ENCODE peak calls at places on chromosome 12, in nine cellular contexts. One of them, this sample, is unnamed.

GRCh38 chr12:39931857-39932256 is 174.0 kb downstream of the SLC2A13 start:
- DNase-seq in effector memory CD4-positive, alpha-beta T cell: no peak
- DNase-seq in body of pancreas: no peak
- DNase-seq in fibroblast of lung: no peak
- DNase-seq in uterus: no peak
- DNase-seq in stomach: no peak
- DNase-seq in CD4-positive, CD25-positive, alpha-beta regulatory T cell: no peak
- DNase-seq in lung: no peak
- DNase-seq in aorta: no peak
- DNase-seq in this sample: no peak

GRCh38 chr12:34406996-34407300 is 384.7 kb downstream of the ALG10 start:
- DNase-seq in fibroblast of lung: no peak
- DNase-seq in effector memory CD4-positive, alpha-beta T cell: no peak
- DNase-seq in CD4-positive, CD25-positive, alpha-beta regulatory T cell: no peak
- DNase-seq in lung: peak; percentile 25
- DNase-seq in body of pancreas: peak; percentile 4
- DNase-seq in uterus: peak; percentile 0
- DNase-seq in stomach: no peak
- DNase-seq in aorta: peak; percentile 13
- DNase-seq in this sample: peak; percentile 2

GRCh38 chr12:113938471-113938870 is 27.7 kb downstream of the RBM19 start:
- DNase-seq in aorta: no peak
- DNase-seq in CD4-positive, CD25-positive, alpha-beta regulatory T cell: no peak
- DNase-seq in stomach: no peak
- DNase-seq in effector memory CD4-positive, alpha-beta T cell: no peak
- DNase-seq in fibroblast of lung: no peak
- DNase-seq in lung: no peak
- DNase-seq in body of pancreas: no peak
- DNase-seq in uterus: no peak
- DNase-seq in this sample: no peak

GRCh38 chr12:57836442-57837375 is 9.8 kb downstream of the CTDSP2 start:
- DNase-seq in fibroblast of lung: peak; percentile 83
- DNase-seq in stomach: peak; percentile 63
- DNase-seq in effector memory CD4-positive, alpha-beta T cell: no peak
- DNase-seq in CD4-positive, CD25-positive, alpha-beta regulatory T cell: no peak
- DNase-seq in aorta: peak; percentile 90
- DNase-seq in lung: peak; percentile 64
- DNase-seq in uterus: peak; percentile 89
- DNase-seq in body of pancreas: peak; percentile 55
- DNase-seq in this sample: peak; percentile 81

GRCh38 chr12:52126605-52127578 is 47.4 kb downstream of the SMIM41 start:
- DNase-seq in stomach: peak; percentile 55
- DNase-seq in uterus: no peak
- DNase-seq in CD4-positive, CD25-positive, alpha-beta regulatory T cell: no peak
- DNase-seq in body of pancreas: no peak
- DNase-seq in fibroblast of lung: no peak
- DNase-seq in lung: no peak
- DNase-seq in effector memory CD4-positive, alpha-beta T cell: no peak
- DNase-seq in aorta: no peak
- DNase-seq in this sample: no peak

GRCh38 chr12:105569886-105570285 is 239.4 kb downstream of the C12orf75 start:
- DNase-seq in uterus: no peak
- DNase-seq in CD4-positive, CD25-positive, alpha-beta regulatory T cell: no peak
- DNase-seq in aorta: no peak
- DNase-seq in body of pancreas: no peak
- DNase-seq in lung: no peak
- DNase-seq in stomach: no peak
- DNase-seq in fibroblast of lung: peak; percentile 29
- DNase-seq in effector memory CD4-positive, alpha-beta T cell: no peak
- DNase-seq in this sample: no peak

GRCh38 chr12:119168721-119169120 is 10.0 kb upstream of the HSPB8 start:
- DNase-seq in CD4-positive, CD25-positive, alpha-beta regulatory T cell: no peak
- DNase-seq in aorta: no peak
- DNase-seq in effector memory CD4-positive, alpha-beta T cell: no peak
- DNase-seq in fibroblast of lung: no peak
- DNase-seq in stomach: no peak
- DNase-seq in lung: no peak
- DNase-seq in uterus: no peak
- DNase-seq in body of pancreas: no peak
- DNase-seq in this sample: no peak

GRCh38 chr12:65878540-65878939 is 54.3 kb downstream of the HMGA2 start:
- DNase-seq in body of pancreas: peak; percentile 17
- DNase-seq in fibroblast of lung: peak; percentile 42
- DNase-seq in uterus: no peak
- DNase-seq in CD4-positive, CD25-positive, alpha-beta regulatory T cell: no peak
- DNase-seq in aorta: no peak
- DNase-seq in stomach: no peak
- DNase-seq in lung: no peak
- DNase-seq in effector memory CD4-positive, alpha-beta T cell: no peak
- DNase-seq in this sample: no peak

GRCh38 chr12:32110417-32110816 is 3.8 kb downstream of the BICD1 start:
- DNase-seq in stomach: no peak
- DNase-seq in effector memory CD4-positive, alpha-beta T cell: no peak
- DNase-seq in uterus: no peak
- DNase-seq in fibroblast of lung: no peak
- DNase-seq in aorta: no peak
- DNase-seq in CD4-positive, CD25-positive, alpha-beta regulatory T cell: no peak
- DNase-seq in lung: no peak
- DNase-seq in body of pancreas: no peak
- DNase-seq in this sample: no peak

GRCh38 chr12:32106517-32107366 is at the start of gene BICD1:
- DNase-seq in lung: peak; percentile 82
- DNase-seq in fibroblast of lung: peak; percentile 91
- DNase-seq in effector memory CD4-positive, alpha-beta T cell: peak; percentile 53
- DNase-seq in stomach: peak; percentile 77
- DNase-seq in uterus: peak; percentile 91
- DNase-seq in CD4-positive, CD25-positive, alpha-beta regulatory T cell: peak; percentile 68
- DNase-seq in aorta: peak; percentile 93
- DNase-seq in body of pancreas: peak; percentile 82
- DNase-seq in this sample: peak; percentile 90

GRCh38 chr12:32107376-32108267 is 975 bp downstream of the BICD1 start:
- DNase-seq in aorta: no peak
- DNase-seq in lung: no peak
- DNase-seq in uterus: peak; percentile 27
- DNase-seq in effector memory CD4-positive, alpha-beta T cell: no peak
- DNase-seq in CD4-positive, CD25-positive, alpha-beta regulatory T cell: no peak
- DNase-seq in body of pancreas: peak; percentile 13
- DNase-seq in stomach: no peak
- DNase-seq in fibroblast of lung: peak; percentile 89
- DNase-seq in this sample: peak; percentile 8

GRCh38 chr12:32108829-32109228 is 2.2 kb downstream of the BICD1 start:
- DNase-seq in aorta: no peak
- DNase-seq in stomach: no peak
- DNase-seq in uterus: no peak
- DNase-seq in CD4-positive, CD25-positive, alpha-beta regulatory T cell: no peak
- DNase-seq in effector memory CD4-positive, alpha-beta T cell: no peak
- DNase-seq in fibroblast of lung: no peak
- DNase-seq in lung: no peak
- DNase-seq in body of pancreas: no peak
- DNase-seq in this sample: no peak

GRCh38 chr12:32110942-32111341 is 4.3 kb downstream of the BICD1 start:
- DNase-seq in stomach: no peak
- DNase-seq in body of pancreas: no peak
- DNase-seq in CD4-positive, CD25-positive, alpha-beta regulatory T cell: no peak
- DNase-seq in effector memory CD4-positive, alpha-beta T cell: no peak
- DNase-seq in lung: no peak
- DNase-seq in aorta: no peak
- DNase-seq in uterus: no peak
- DNase-seq in fibroblast of lung: no peak
- DNase-seq in this sample: no peak
- H3K4me3 ChIP-seq in stomach: no peak overlapping the region
- H3K4me3 ChIP-seq in body of pancreas: no peak overlapping the region
- H3K4me3 ChIP-seq in CD4-positive, CD25-positive, alpha-beta regulatory T cell: no peak overlapping the region
- H3K4me3 ChIP-seq in effector memory CD4-positive, alpha-beta T cell: no peak overlapping the region
- H3K4me3 ChIP-seq in lung: no peak overlapping the region
- H3K4me3 ChIP-seq in aorta: no peak overlapping the region
- H3K4me3 ChIP-seq in uterus: no peak overlapping the region
- H3K4me3 ChIP-seq in fibroblast of lung: no peak overlapping the region
- H3K4me3 ChIP-seq in this sample: no peak overlapping the region

GRCh38 chr12:45435945-45436710 is 220.2 kb downstream of the ANO6 start:
- DNase-seq in uterus: no peak
- DNase-seq in stomach: no peak
- DNase-seq in fibroblast of lung: peak; percentile 54
- DNase-seq in aorta: no peak
- DNase-seq in body of pancreas: no peak
- DNase-seq in CD4-positive, CD25-positive, alpha-beta regulatory T cell: no peak
- DNase-seq in effector memory CD4-positive, alpha-beta T cell: no peak
- DNase-seq in lung: no peak
- DNase-seq in this sample: no peak

GRCh38 chr12:45434094-45434493 is 218.2 kb downstream of the ANO6 start:
- DNase-seq in lung: no peak
- DNase-seq in fibroblast of lung: no peak
- DNase-seq in stomach: no peak
- DNase-seq in uterus: no peak
- DNase-seq in CD4-positive, CD25-positive, alpha-beta regulatory T cell: no peak
- DNase-seq in body of pancreas: no peak
- DNase-seq in effector memory CD4-positive, alpha-beta T cell: no peak
- DNase-seq in aorta: no peak
- DNase-seq in this sample: no peak

GRCh38 chr12:45431153-45431552 is 215.3 kb downstream of the ANO6 start:
- DNase-seq in effector memory CD4-positive, alpha-beta T cell: no peak
- DNase-seq in body of pancreas: no peak
- DNase-seq in stomach: no peak
- DNase-seq in lung: no peak
- DNase-seq in CD4-positive, CD25-positive, alpha-beta regulatory T cell: no peak
- DNase-seq in aorta: no peak
- DNase-seq in fibroblast of lung: no peak
- DNase-seq in uterus: no peak
- DNase-seq in this sample: no peak

GRCh38 chr12:45439039-45439438 is 223.1 kb downstream of the ANO6 start:
- DNase-seq in CD4-positive, CD25-positive, alpha-beta regulatory T cell: no peak
- DNase-seq in body of pancreas: no peak
- DNase-seq in uterus: no peak
- DNase-seq in aorta: no peak
- DNase-seq in lung: no peak
- DNase-seq in fibroblast of lung: peak; percentile 71
- DNase-seq in stomach: no peak
- DNase-seq in effector memory CD4-positive, alpha-beta T cell: no peak
- DNase-seq in this sample: no peak

GRCh38 chr12:45433441-45433868 is 217.6 kb downstream of the ANO6 start:
- DNase-seq in aorta: no peak
- DNase-seq in stomach: no peak
- DNase-seq in uterus: no peak
- DNase-seq in lung: no peak
- DNase-seq in fibroblast of lung: peak; percentile 25
- DNase-seq in body of pancreas: no peak
- DNase-seq in effector memory CD4-positive, alpha-beta T cell: no peak
- DNase-seq in CD4-positive, CD25-positive, alpha-beta regulatory T cell: no peak
- DNase-seq in this sample: no peak
- H3K27ac ChIP-seq in aorta: no peak overlapping the region
- H3K27ac ChIP-seq in stomach: no peak overlapping the region
- H3K27ac ChIP-seq in uterus: no peak overlapping the region
- H3K27ac ChIP-seq in lung: no peak overlapping the region
- H3K27ac ChIP-seq in fibroblast of lung: no peak overlapping the region
- H3K27ac ChIP-seq in body of pancreas: no peak overlapping the region
- H3K27ac ChIP-seq in effector memory CD4-positive, alpha-beta T cell: no peak overlapping the region
- H3K27ac ChIP-seq in CD4-positive, CD25-positive, alpha-beta regulatory T cell: no peak overlapping the region
- H3K27ac ChIP-seq in this sample: peak overlapping the region; percentile 3

DNA sequence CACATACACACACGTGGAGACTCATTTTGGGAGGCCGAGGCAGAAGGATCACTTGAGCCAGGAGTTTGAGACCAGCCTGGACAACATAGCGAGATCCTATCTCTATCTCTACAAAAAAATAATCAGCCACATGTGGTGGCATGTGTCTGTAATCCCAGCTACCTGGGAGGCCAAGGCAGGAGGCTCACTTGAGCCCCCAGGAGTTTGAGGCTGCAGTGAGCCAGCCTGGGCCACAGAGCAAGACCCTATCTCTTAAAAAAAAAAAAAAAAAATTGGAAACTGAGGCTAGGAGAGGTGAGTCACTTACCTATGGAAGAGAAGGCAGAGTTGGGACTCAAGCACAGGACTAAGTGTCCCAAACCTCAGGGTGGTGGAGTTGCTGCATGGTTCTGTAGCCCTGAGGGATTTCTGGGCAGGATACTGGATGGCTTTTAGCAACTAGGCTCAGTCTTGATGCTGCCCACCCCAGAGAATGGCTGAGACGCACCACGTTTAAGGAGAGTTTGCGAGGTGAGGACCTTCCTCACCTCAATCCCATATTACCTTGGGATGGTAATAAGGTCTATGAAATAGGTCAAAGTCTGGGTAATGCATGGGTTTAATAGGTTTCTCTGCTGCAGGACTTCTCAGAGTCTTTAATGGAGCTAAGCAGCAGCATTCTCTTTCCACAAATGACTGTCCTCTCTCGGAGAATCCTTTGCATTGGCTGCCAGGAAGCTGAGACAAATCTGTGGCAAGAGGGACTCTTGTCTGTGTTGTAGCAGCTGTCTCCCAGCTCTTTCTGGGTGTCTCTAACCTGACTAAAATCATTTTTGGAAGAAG is 35.6 kb downstream of the SH2B3 start:
- DNase-seq in CD4-positive, CD25-positive, alpha-beta regulatory T cell: no peak
- DNase-seq in body of pancreas: no peak
- DNase-seq in uterus: no peak
- DNase-seq in stomach: no peak
- DNase-seq in effector memory CD4-positive, alpha-beta T cell: no peak
- DNase-seq in lung: no peak
- DNase-seq in fibroblast of lung: no peak
- DNase-seq in aorta: no peak
- DNase-seq in this sample: no peak
- H3K4me1 ChIP-seq in CD4-positive, CD25-positive, alpha-beta regulatory T cell: peaks cover 60% of the 10 kb centered on the region
- H3K4me1 ChIP-seq in body of pancreas: peaks cover 52% of the 10 kb centered on the region
- H3K4me1 ChIP-seq in uterus: peaks cover 8% of the 10 kb centered on the region
- H3K4me1 ChIP-seq in stomach: peaks cover 34% of the 10 kb centered on the region
- H3K4me1 ChIP-seq in effector memory CD4-positive, alpha-beta T cell: peaks cover 89% of the 10 kb centered on the region
- H3K4me1 ChIP-seq in lung: peaks cover 53% of the 10 kb centered on the region
- H3K4me1 ChIP-seq in fibroblast of lung: peaks cover 31% of the 10 kb centered on the region
- H3K4me1 ChIP-seq in aorta: no peaks in the 10 kb centered on the region
- H3K4me1 ChIP-seq in this sample: peaks cover 47% of the 10 kb centered on the region

GRCh38 chr12:24595652-24596235 is 353.2 kb downstream of the BCAT1 start:
- DNase-seq in stomach: no peak
- DNase-seq in CD4-positive, CD25-positive, alpha-beta regulatory T cell: no peak
- DNase-seq in uterus: no peak
- DNase-seq in aorta: no peak
- DNase-seq in effector memory CD4-positive, alpha-beta T cell: no peak
- DNase-seq in fibroblast of lung: peak; percentile 11
- DNase-seq in lung: no peak
- DNase-seq in body of pancreas: no peak
- DNase-seq in this sample: no peak

GRCh38 chr12:24600996-24601395 is 347.9 kb downstream of the BCAT1 start:
- DNase-seq in lung: no peak
- DNase-seq in CD4-positive, CD25-positive, alpha-beta regulatory T cell: no peak
- DNase-seq in uterus: no peak
- DNase-seq in aorta: no peak
- DNase-seq in stomach: no peak
- DNase-seq in effector memory CD4-positive, alpha-beta T cell: no peak
- DNase-seq in fibroblast of lung: peak; percentile 97
- DNase-seq in body of pancreas: no peak
- DNase-seq in this sample: no peak

GRCh38 chr12:24600559-24600958 is 348.3 kb downstream of the BCAT1 start:
- DNase-seq in stomach: no peak
- DNase-seq in effector memory CD4-positive, alpha-beta T cell: no peak
- DNase-seq in CD4-positive, CD25-positive, alpha-beta regulatory T cell: no peak
- DNase-seq in lung: no peak
- DNase-seq in uterus: no peak
- DNase-seq in body of pancreas: no peak
- DNase-seq in fibroblast of lung: peak; percentile 52
- DNase-seq in aorta: no peak
- DNase-seq in this sample: no peak

GRCh38 chr12:24599737-24600136 is 349.2 kb downstream of the BCAT1 start:
- DNase-seq in effector memory CD4-positive, alpha-beta T cell: no peak
- DNase-seq in body of pancreas: no peak
- DNase-seq in aorta: no peak
- DNase-seq in fibroblast of lung: no peak
- DNase-seq in lung: no peak
- DNase-seq in stomach: no peak
- DNase-seq in uterus: no peak
- DNase-seq in CD4-positive, CD25-positive, alpha-beta regulatory T cell: no peak
- DNase-seq in this sample: no peak

DNA sequence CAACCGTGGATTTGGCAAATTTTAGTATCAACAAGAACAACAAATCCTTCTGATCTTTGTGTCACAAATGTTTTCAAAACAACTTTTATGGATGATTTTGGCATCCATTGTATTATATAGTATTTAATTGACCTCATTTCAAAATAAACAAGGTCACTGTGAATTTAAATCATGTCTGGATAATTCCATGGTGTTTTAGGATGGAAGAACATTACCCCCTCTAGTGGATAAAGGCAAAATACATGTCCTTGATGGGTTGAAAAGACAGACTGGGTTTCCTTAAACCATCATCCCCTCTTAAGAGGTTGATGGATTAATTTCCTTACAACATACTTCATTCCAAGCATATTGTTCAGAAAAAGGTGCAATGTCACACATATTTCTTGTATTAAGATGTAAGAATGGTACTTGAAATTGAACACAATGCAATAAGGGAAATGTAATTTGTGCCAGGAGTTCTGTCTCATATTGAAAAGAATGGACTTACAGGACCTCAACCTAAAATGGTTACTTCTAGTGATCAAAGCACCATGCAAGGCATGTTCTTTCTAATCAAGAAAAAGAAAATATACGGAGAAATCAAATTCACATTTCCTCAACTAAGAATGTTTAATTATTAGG is 352.0 kb downstream of the BCAT1 start:
- DNase-seq in lung: no peak
- DNase-seq in uterus: no peak
- DNase-seq in effector memory CD4-positive, alpha-beta T cell: no peak
- DNase-seq in stomach: no peak
- DNase-seq in fibroblast of lung: peak; percentile 49
- DNase-seq in aorta: no peak
- DNase-seq in CD4-positive, CD25-positive, alpha-beta regulatory T cell: no peak
- DNase-seq in body of pancreas: no peak
- DNase-seq in this sample: no peak
- H3K4me3 ChIP-seq in lung: no peak overlapping the region
- H3K4me3 ChIP-seq in uterus: no peak overlapping the region
- H3K4me3 ChIP-seq in effector memory CD4-positive, alpha-beta T cell: no peak overlapping the region
- H3K4me3 ChIP-seq in stomach: no peak overlapping the region
- H3K4me3 ChIP-seq in fibroblast of lung: no peak overlapping the region
- H3K4me3 ChIP-seq in aorta: no peak overlapping the region
- H3K4me3 ChIP-seq in CD4-positive, CD25-positive, alpha-beta regulatory T cell: no peak overlapping the region
- H3K4me3 ChIP-seq in body of pancreas: no peak overlapping the region
- H3K4me3 ChIP-seq in this sample: no peak overlapping the region